ENCODE peak calls at places on chromosomes 4 and X, in nine cellular contexts. One of them, this sample, is unnamed.

GRCh38 chrX:40663880-40664630 is 16.7 kb upstream of the CXorf38 start:
- DNase-seq in GM13976: no peak
- DNase-seq in fibroblast of mammary gland: peak
- DNase-seq in fibroblast of the aortic adventitia: peak
- DNase-seq in AG09309: no peak
- DNase-seq in choroid plexus epithelial cell: peak
- DNase-seq in astrocyte of the spinal cord: peak
- DNase-seq in stomach: no peak
- DNase-seq in upper lobe of left lung: no peak
- DNase-seq in this sample: peak

GRCh38 chr4:129515356-129515755 is 419.4 kb downstream of the C4orf33 start:
- DNase-seq in GM13976: no peak
- DNase-seq in fibroblast of mammary gland: no peak
- DNase-seq in fibroblast of the aortic adventitia: no peak
- DNase-seq in AG09309: no peak
- DNase-seq in choroid plexus epithelial cell: no peak
- DNase-seq in astrocyte of the spinal cord: peak
- DNase-seq in stomach: no peak
- DNase-seq in upper lobe of left lung: no peak
- DNase-seq in this sample: no peak

GRCh38 chr4:25863347-25863784 is 578 bp upstream of the SEL1L3 start:
- DNase-seq in GM13976: peak
- DNase-seq in fibroblast of mammary gland: no peak
- DNase-seq in fibroblast of the aortic adventitia: no peak
- DNase-seq in AG09309: no peak
- DNase-seq in choroid plexus epithelial cell: no peak
- DNase-seq in astrocyte of the spinal cord: no peak
- DNase-seq in stomach: peak
- DNase-seq in upper lobe of left lung: peak
- DNase-seq in this sample: no peak

GRCh38 chr4:137961051-137961438 is 281.1 kb downstream of the SLC7A11 start:
- DNase-seq in GM13976: no peak
- DNase-seq in fibroblast of mammary gland: no peak
- DNase-seq in fibroblast of the aortic adventitia: peak
- DNase-seq in AG09309: peak
- DNase-seq in choroid plexus epithelial cell: peak
- DNase-seq in astrocyte of the spinal cord: no peak
- DNase-seq in stomach: no peak
- DNase-seq in upper lobe of left lung: peak
- DNase-seq in this sample: peak

GRCh38 chr4:81954266-81954665 is 419.5 kb downstream of the HNRNPD start:
- DNase-seq in GM13976: no peak
- DNase-seq in fibroblast of mammary gland: no peak
- DNase-seq in fibroblast of the aortic adventitia: no peak
- DNase-seq in AG09309: no peak
- DNase-seq in choroid plexus epithelial cell: no peak
- DNase-seq in astrocyte of the spinal cord: no peak
- DNase-seq in stomach: no peak
- DNase-seq in upper lobe of left lung: no peak
- DNase-seq in this sample: no peak

GRCh38 chr4:6160536-6160935 is 39.8 kb downstream of the JAKMIP1 start:
- DNase-seq in GM13976: no peak
- DNase-seq in fibroblast of mammary gland: no peak
- DNase-seq in fibroblast of the aortic adventitia: no peak
- DNase-seq in AG09309: no peak
- DNase-seq in choroid plexus epithelial cell: no peak
- DNase-seq in astrocyte of the spinal cord: no peak
- DNase-seq in stomach: no peak
- DNase-seq in upper lobe of left lung: no peak
- DNase-seq in this sample: no peak

GRCh38 chrX:19848110-19848509 is 39.3 kb downstream of the SH3KBP1 start:
- DNase-seq in GM13976: no peak
- DNase-seq in fibroblast of mammary gland: no peak
- DNase-seq in fibroblast of the aortic adventitia: no peak
- DNase-seq in AG09309: no peak
- DNase-seq in choroid plexus epithelial cell: no peak
- DNase-seq in astrocyte of the spinal cord: no peak
- DNase-seq in stomach: no peak
- DNase-seq in upper lobe of left lung: no peak
- DNase-seq in this sample: no peak

GRCh38 chrX:82648062-82648461 is 860.0 kb upstream of the POU3F4 start:
- DNase-seq in GM13976: no peak
- DNase-seq in fibroblast of mammary gland: no peak
- DNase-seq in fibroblast of the aortic adventitia: no peak
- DNase-seq in AG09309: no peak
- DNase-seq in choroid plexus epithelial cell: peak
- DNase-seq in astrocyte of the spinal cord: peak
- DNase-seq in stomach: no peak
- DNase-seq in upper lobe of left lung: no peak
- DNase-seq in this sample: peak

GRCh38 chr4:108620933-108621905 is 843 bp downstream of the RPL34 start:
- DNase-seq in GM13976: no peak
- DNase-seq in fibroblast of mammary gland: peak
- DNase-seq in fibroblast of the aortic adventitia: peak
- DNase-seq in AG09309: no peak
- DNase-seq in choroid plexus epithelial cell: no peak
- DNase-seq in astrocyte of the spinal cord: no peak
- DNase-seq in stomach: no peak
- DNase-seq in upper lobe of left lung: no peak
- DNase-seq in this sample: no peak

GRCh38 chr4:108622828-108623227 is 2.5 kb downstream of the RPL34 start:
- DNase-seq in GM13976: no peak
- DNase-seq in fibroblast of mammary gland: no peak
- DNase-seq in fibroblast of the aortic adventitia: no peak
- DNase-seq in AG09309: no peak
- DNase-seq in choroid plexus epithelial cell: no peak
- DNase-seq in astrocyte of the spinal cord: no peak
- DNase-seq in stomach: no peak
- DNase-seq in upper lobe of left lung: no peak
- DNase-seq in this sample: no peak

GRCh38 chr4:108622022-108622421 is 1.6 kb downstream of the RPL34 start:
- DNase-seq in GM13976: no peak
- DNase-seq in fibroblast of mammary gland: no peak
- DNase-seq in fibroblast of the aortic adventitia: no peak
- DNase-seq in AG09309: no peak
- DNase-seq in choroid plexus epithelial cell: no peak
- DNase-seq in astrocyte of the spinal cord: no peak
- DNase-seq in stomach: no peak
- DNase-seq in upper lobe of left lung: no peak
- DNase-seq in this sample: no peak

GRCh38 chr4:108619372-108620100 is 840 bp upstream of the RPL34 start:
- DNase-seq in GM13976: no peak
- DNase-seq in fibroblast of mammary gland: no peak
- DNase-seq in fibroblast of the aortic adventitia: no peak
- DNase-seq in AG09309: no peak
- DNase-seq in choroid plexus epithelial cell: no peak
- DNase-seq in astrocyte of the spinal cord: no peak
- DNase-seq in stomach: no peak
- DNase-seq in upper lobe of left lung: no peak
- DNase-seq in this sample: no peak

GRCh38 chr4:108620101-108620932 is at the start of gene RPL34:
- DNase-seq in GM13976: peak
- DNase-seq in fibroblast of mammary gland: peak
- DNase-seq in fibroblast of the aortic adventitia: peak
- DNase-seq in AG09309: peak
- DNase-seq in choroid plexus epithelial cell: peak
- DNase-seq in astrocyte of the spinal cord: peak
- DNase-seq in stomach: peak
- DNase-seq in upper lobe of left lung: peak
- DNase-seq in this sample: peak
- TF ChIP-seq CTCF in GM13976: no peak
- TF ChIP-seq CTCF in fibroblast of mammary gland: no peak
- TF ChIP-seq CTCF in fibroblast of the aortic adventitia: no peak
- TF ChIP-seq CTCF in AG09309: no peak
- TF ChIP-seq CTCF in choroid plexus epithelial cell: no peak
- TF ChIP-seq CTCF in astrocyte of the spinal cord: no peak
- TF ChIP-seq CTCF in stomach: no peak
- TF ChIP-seq CTCF in upper lobe of left lung: no peak
- TF ChIP-seq CTCF in this sample: no peak

DNA sequence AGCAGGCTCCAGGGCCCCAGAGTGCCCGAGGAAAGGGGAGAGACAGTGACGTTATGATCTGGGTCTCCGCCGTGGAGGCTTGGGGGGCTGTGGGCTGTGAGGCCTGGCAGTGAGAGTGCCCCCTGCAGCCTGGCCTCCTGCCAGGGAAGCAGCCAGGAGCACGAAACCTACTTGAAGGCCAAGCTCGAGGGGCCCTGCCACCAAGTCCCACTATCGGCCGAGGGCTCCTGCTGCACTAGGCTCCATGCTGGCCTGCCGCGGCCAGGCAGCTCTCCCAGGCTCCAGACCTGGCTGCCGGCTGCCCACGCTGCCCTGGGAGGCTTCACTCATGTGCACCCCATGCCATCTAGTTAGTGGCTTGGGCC is 18.7 kb downstream of the FLNA start:
- DNase-seq in GM13976: no peak
- DNase-seq in fibroblast of mammary gland: no peak
- DNase-seq in fibroblast of the aortic adventitia: no peak
- DNase-seq in AG09309: no peak
- DNase-seq in choroid plexus epithelial cell: no peak
- DNase-seq in astrocyte of the spinal cord: no peak
- DNase-seq in stomach: no peak
- DNase-seq in upper lobe of left lung: no peak
- DNase-seq in this sample: no peak
- TF ChIP-seq CTCF in GM13976: no peak
- TF ChIP-seq CTCF in fibroblast of mammary gland: no peak
- TF ChIP-seq CTCF in fibroblast of the aortic adventitia: no peak
- TF ChIP-seq CTCF in AG09309: no peak
- TF ChIP-seq CTCF in choroid plexus epithelial cell: peak
- TF ChIP-seq CTCF in astrocyte of the spinal cord: no peak
- TF ChIP-seq CTCF in stomach: no peak
- TF ChIP-seq CTCF in upper lobe of left lung: no peak
- TF ChIP-seq CTCF in this sample: no peak

DNA sequence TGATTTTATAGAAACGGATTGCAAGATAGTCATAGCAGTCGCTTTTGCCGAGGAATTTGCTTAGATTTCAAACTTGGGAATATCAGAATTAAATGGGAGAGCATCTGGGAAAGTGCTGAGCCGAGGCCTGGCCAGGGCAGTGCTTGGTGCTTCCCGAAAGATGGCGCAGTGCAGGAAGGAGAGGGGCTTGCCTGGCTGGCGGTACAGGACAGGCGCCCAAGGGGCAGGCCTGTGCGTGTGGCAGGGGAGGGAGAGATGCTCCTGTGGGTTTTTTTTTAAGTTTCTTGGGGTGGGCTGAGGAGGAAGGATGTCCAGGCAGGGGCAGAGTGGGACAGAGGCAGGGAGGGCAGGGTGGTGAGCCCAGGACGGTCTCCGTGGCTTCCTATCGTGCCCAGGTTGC is 241.1 kb downstream of the AFAP1 start:
- DNase-seq in GM13976: no peak
- DNase-seq in fibroblast of mammary gland: peak
- DNase-seq in fibroblast of the aortic adventitia: peak
- DNase-seq in AG09309: peak
- DNase-seq in choroid plexus epithelial cell: no peak
- DNase-seq in astrocyte of the spinal cord: no peak
- DNase-seq in stomach: no peak
- DNase-seq in upper lobe of left lung: no peak
- DNase-seq in this sample: no peak
- TF ChIP-seq CTCF in GM13976: no peak
- TF ChIP-seq CTCF in fibroblast of mammary gland: peak
- TF ChIP-seq CTCF in fibroblast of the aortic adventitia: peak
- TF ChIP-seq CTCF in AG09309: peak
- TF ChIP-seq CTCF in choroid plexus epithelial cell: no peak
- TF ChIP-seq CTCF in astrocyte of the spinal cord: no peak
- TF ChIP-seq CTCF in stomach: no peak
- TF ChIP-seq CTCF in upper lobe of left lung: no peak
- TF ChIP-seq CTCF in this sample: no peak

GRCh38 chrX:119690921-119691716 is 1.8 kb downstream of the SEPTIN6 start:
- DNase-seq in GM13976: no peak
- DNase-seq in fibroblast of mammary gland: peak
- DNase-seq in fibroblast of the aortic adventitia: peak
- DNase-seq in AG09309: no peak
- DNase-seq in choroid plexus epithelial cell: no peak
- DNase-seq in astrocyte of the spinal cord: no peak
- DNase-seq in stomach: no peak
- DNase-seq in upper lobe of left lung: no peak
- DNase-seq in this sample: peak

GRCh38 chrX:119692241-119693031 is 532 bp downstream of the SEPTIN6 start:
- DNase-seq in GM13976: peak
- DNase-seq in fibroblast of mammary gland: peak
- DNase-seq in fibroblast of the aortic adventitia: peak
- DNase-seq in AG09309: no peak
- DNase-seq in choroid plexus epithelial cell: peak
- DNase-seq in astrocyte of the spinal cord: peak
- DNase-seq in stomach: peak
- DNase-seq in upper lobe of left lung: peak
- DNase-seq in this sample: peak

GRCh38 chrX:119694601-119695534 is 1.9 kb upstream of the SEPTIN6 start:
- DNase-seq in GM13976: no peak
- DNase-seq in fibroblast of mammary gland: no peak
- DNase-seq in fibroblast of the aortic adventitia: no peak
- DNase-seq in AG09309: no peak
- DNase-seq in choroid plexus epithelial cell: no peak
- DNase-seq in astrocyte of the spinal cord: no peak
- DNase-seq in stomach: no peak
- DNase-seq in upper lobe of left lung: no peak
- DNase-seq in this sample: no peak

GRCh38 chrX:119693996-119694451 is 1.1 kb upstream of the SEPTIN6 start:
- DNase-seq in GM13976: peak
- DNase-seq in fibroblast of mammary gland: no peak
- DNase-seq in fibroblast of the aortic adventitia: no peak
- DNase-seq in AG09309: no peak
- DNase-seq in choroid plexus epithelial cell: no peak
- DNase-seq in astrocyte of the spinal cord: no peak
- DNase-seq in stomach: no peak
- DNase-seq in upper lobe of left lung: no peak
- DNase-seq in this sample: no peak

DNA sequence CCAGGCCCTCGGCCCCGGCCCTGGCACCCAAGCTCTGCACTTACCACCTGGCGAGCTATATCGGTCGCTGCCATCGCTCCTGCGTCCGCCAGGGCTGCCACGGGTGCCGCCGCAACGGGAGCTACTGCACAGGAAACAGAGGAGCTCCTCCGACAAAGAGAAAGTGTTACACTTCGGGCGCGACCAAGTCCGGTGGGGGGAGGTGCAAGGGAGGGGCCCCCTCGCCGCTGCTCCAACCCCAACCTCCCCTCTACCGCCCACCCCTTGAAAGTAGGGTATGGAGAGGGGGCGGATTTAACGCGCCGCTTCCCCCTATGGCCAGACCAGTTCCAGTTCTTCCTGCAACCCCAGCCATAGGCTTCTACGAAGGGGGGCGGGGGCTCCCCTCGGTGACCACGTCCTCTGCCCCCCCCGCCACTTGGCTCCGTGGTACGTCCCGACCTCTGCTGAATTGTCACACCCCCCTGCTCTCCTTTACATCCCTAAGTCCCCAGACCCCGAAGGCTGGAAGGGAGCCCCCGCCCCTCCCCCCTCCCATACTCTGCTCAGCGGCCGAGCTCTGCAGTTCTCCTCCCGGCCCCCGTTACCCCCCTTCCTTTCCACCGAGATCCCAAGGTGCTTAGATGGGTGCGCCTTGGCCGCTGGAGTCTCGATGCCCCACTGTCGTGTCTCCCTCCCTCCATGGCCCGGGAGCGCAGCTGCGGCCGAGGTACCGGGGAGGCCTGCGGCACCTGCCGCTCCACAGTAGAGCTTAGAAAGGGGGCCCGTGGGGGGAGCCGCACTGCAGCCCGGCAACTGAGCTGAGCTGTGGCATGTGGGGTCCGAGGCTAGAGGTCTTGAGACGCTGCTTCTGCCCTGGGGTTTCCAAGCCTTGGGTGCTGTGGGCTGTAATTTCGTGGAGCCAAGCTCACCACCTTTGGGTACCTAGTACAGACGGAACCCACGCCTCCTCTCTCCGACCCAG is at the start of gene SEPTIN6:
- DNase-seq in GM13976: peak
- DNase-seq in fibroblast of mammary gland: peak
- DNase-seq in fibroblast of the aortic adventitia: peak
- DNase-seq in AG09309: no peak
- DNase-seq in choroid plexus epithelial cell: peak
- DNase-seq in astrocyte of the spinal cord: peak
- DNase-seq in stomach: peak
- DNase-seq in upper lobe of left lung: peak
- DNase-seq in this sample: peak
- TF ChIP-seq CTCF in GM13976: no peak
- TF ChIP-seq CTCF in fibroblast of mammary gland: no peak
- TF ChIP-seq CTCF in fibroblast of the aortic adventitia: no peak
- TF ChIP-seq CTCF in AG09309: peak
- TF ChIP-seq CTCF in choroid plexus epithelial cell: no peak
- TF ChIP-seq CTCF in astrocyte of the spinal cord: no peak
- TF ChIP-seq CTCF in stomach: peak
- TF ChIP-seq CTCF in upper lobe of left lung: no peak
- TF ChIP-seq CTCF in this sample: no peak

This sample was measured in MCF 10A.